ENCODE peak calls at places on chromosomes 16 and 17, in six cellular contexts. M is cardiac muscle cell; U is stimulated activated CD8-positive, alpha-beta memory T cell treated with anti-CD3 and anti-CD28 coated beads, Interleukin-15, amount 100 ng/mL, for 1 hour; H is T-helper 2 cell; E is ureter; T is midbrain. X is an unnamed sample.
A peak's percentile ranks its signal among the peaks of the same experiment; 100 is the strongest.

GRCh38 chr17:41663451-41664171 is 25.1 kb upstream of the EIF1 start:
- DNase-seq in T (no peak), E (no peak), M (no peak), H (no peak), U (no peak), X (no peak)

GRCh38 chr16:49378238-49378637 is 4.6 kb downstream of the C16orf78 start:
- DNase-seq in H (no peak), U (no peak), E (no peak), T (no peak), M (no peak), X (no peak)

GRCh38 chr16:68403704-68404103 is 44.6 kb downstream of the SMPD3 start:
- DNase-seq in H (no peak), T (no peak), U (no peak), E (no peak), M (no peak), X (no peak)

GRCh38 chr17:68351395-68351794 is 60.1 kb downstream of the ARSG start:
- DNase-seq in H (no peak), T (no peak), U (no peak), M (no peak), E (no peak), X (peak; percentile 42)

GRCh38 chr16:31016018-31016417 is 5.6 kb upstream of the STX1B start:
- DNase-seq in E (no peak), U (no peak), H (no peak), T (no peak), M (no peak), X (no peak)

GRCh38 chr16:88655053-88655732 is 4.3 kb upstream of the CYBA start:
- DNase-seq in H (no peak), T (no peak), M (no peak), U (no peak), E (no peak), X (no peak)

GRCh38 chr16:49465661-49466528 is 92.3 kb downstream of the C16orf78 start:
- DNase-seq in E (peak; percentile 23), M (no peak), H (no peak), U (no peak), T (no peak), X (no peak)

GRCh38 chr16:65002265-65002664 is 119.6 kb downstream of the CDH11 start:
- DNase-seq in H (no peak), U (no peak), E (no peak), M (no peak), T (no peak), X (no peak)

GRCh38 chr16:16788004-16788403 is 409.1 kb downstream of the NPIPA7 start:
- DNase-seq in U (no peak), H (no peak), T (no peak), E (no peak), M (no peak), X (no peak)

GRCh38 chr16:75217389-75217851 is 1.4 kb upstream of the CTRB1 start:
- DNase-seq in T (no peak), H (no peak), U (no peak), E (no peak), M (no peak), X (no peak)

GRCh38 chr17:79949646-79950292 is 85.9 kb downstream of the TBC1D16 start:
- DNase-seq in T (no peak), U (no peak), E (no peak), H (no peak), M (no peak), X (no peak)

GRCh38 chr17:81365601-81366585 is 29.4 kb upstream of the BAHCC1 start:
- DNase-seq in E (peak; percentile 86), M (no peak), H (no peak), T (no peak), U (no peak), X (peak; percentile 29)

GRCh38 chr17:80262775-80263244 is 2.2 kb downstream of the RNF213 start:
- DNase-seq in U (no peak), T (no peak), E (no peak), M (no peak), H (no peak), X (no peak)

GRCh38 chr17:17232303-17232621 is 4.7 kb downstream of the FLCN start:
- DNase-seq in U (no peak), E (no peak), T (no peak), M (no peak), H (no peak), X (no peak)

GRCh38 chr16:79915264-79916160 is 315.0 kb upstream of the MAF start:
- DNase-seq in M (no peak), E (no peak), H (no peak), T (no peak), U (no peak), X (no peak)

GRCh38 chr17:48732688-48733629 is 4.4 kb upstream of the HOXB13 start:
- DNase-seq in E (no peak), M (no peak), H (no peak), T (no peak), U (no peak), X (no peak)

GRCh38 chr16:1902547-1903219 is 15.5 kb downstream of the HS3ST6 start:
- DNase-seq in H (no peak), E (no peak), U (no peak), M (no peak), T (no peak), X (no peak)

GRCh38 chr16:5621826-5622225 is 524.2 kb upstream of the EEF2KMT start:
- DNase-seq in E (no peak), T (no peak), M (no peak), U (no peak), H (no peak), X (no peak)

GRCh38 chr17:19644493-19645210 is 3.9 kb upstream of the ALDH3A2 start:
- DNase-seq in M (no peak), T (no peak), E (no peak), H (no peak), U (no peak), X (no peak)

GRCh38 chr17:20935740-20936139 is 107.1 kb downstream of the USP22 start:
- DNase-seq in M (no peak), U (no peak), E (no peak), T (no peak), H (no peak), X (no peak)

GRCh38 chr17:48134912-48135480 is 27.4 kb downstream of the SNX11 start:
- DNase-seq in U (no peak), E (no peak), M (no peak), H (no peak), T (no peak), X (no peak)

GRCh38 chr16:88870608-88871348 is 4.3 kb upstream of the PABPN1L start:
- DNase-seq in E (no peak), T (no peak), U (no peak), H (no peak), M (no peak), X (no peak)

GRCh38 chr17:68461122-68461539 is 3.8 kb upstream of the WIPI1 start:
- DNase-seq in T (no peak), E (no peak), H (no peak), U (no peak), M (no peak), X (no peak)

GRCh38 chr17:41705271-41705991 is 6.7 kb upstream of the GAST start:
- DNase-seq in E (no peak), M (no peak), U (no peak), T (no peak), H (no peak), X (no peak)

GRCh38 chr17:73592531-73592961 is 51.7 kb downstream of the SDK2 start:
- DNase-seq in H (no peak), M (no peak), E (no peak), U (no peak), T (no peak), X (peak; percentile 72)

GRCh38 chr17:1002771-1003555 is 6.0 kb downstream of the TIMM22 start:
- DNase-seq in E (no peak), M (no peak), T (peak; percentile 74), H (no peak), U (no peak), X (no peak)

GRCh38 chr17:48054238-48055185 is 6.4 kb downstream of the NFE2L1 start:
- DNase-seq in T (peak; percentile 78), H (no peak), M (peak; percentile 97), U (no peak), E (peak; percentile 75), X (peak; percentile 94)

X was measured in G401.